ENCODE peak calls at places on chromosomes 6 and 20, in eight cellular contexts. E, S, W, B, U, V, X and A are unnamed samples.

GRCh38 chr6:157019733-157020132 is 242.6 kb downstream of the ARID1B start:
- DNase-seq in E (no peak), S (no peak), W (no peak), B (no peak), U (no peak), V (no peak), X (no peak), A (no peak)

GRCh38 chr6:47309326-47310130 is at the start of gene TNFRSF21:
- DNase-seq in E (peak), S (peak), W (peak), B (peak), U (peak), V (peak), X (peak), A (peak)

GRCh38 chr6:88866856-88867255 is 96.6 kb downstream of the RNGTT start:
- DNase-seq in E (no peak), S (no peak), W (no peak), B (no peak), U (no peak), V (no peak), X (no peak), A (no peak)

GRCh38 chr6:32885698-32886286 is 31.8 kb downstream of the PSMB9 start:
- DNase-seq in E (no peak), S (no peak), W (no peak), B (no peak), U (no peak), V (no peak), X (no peak), A (no peak)

GRCh38 chr20:19758888-19759331 is 852 bp downstream of the RIN2 start:
- DNase-seq in E (peak), S (peak), W (peak), B (peak), U (peak), V (no peak), X (peak), A (no peak)

GRCh38 chr6:9250852-9251251 is 815.5 kb upstream of the SLC35B3 start:
- DNase-seq in E (no peak), S (no peak), W (no peak), B (no peak), U (no peak), V (no peak), X (peak), A (peak)

GRCh38 chr6:37303891-37304503 is 46.1 kb upstream of the TMEM217 start:
- DNase-seq in E (no peak), S (no peak), W (no peak), B (no peak), U (no peak), V (no peak), X (peak), A (no peak)

GRCh38 chr6:1170793-1171192 is 141.1 kb upstream of the FOXQ1 start:
- DNase-seq in E (no peak), S (no peak), W (no peak), B (no peak), U (no peak), V (no peak), X (peak), A (no peak)

GRCh38 chr6:136235233-136235564 is 14.9 kb downstream of the MTFR2 start:
- DNase-seq in E (no peak), S (no peak), W (no peak), B (no peak), U (no peak), V (no peak), X (no peak), A (peak)

GRCh38 chr6:25027221-25027916 is 91.6 kb upstream of the RIPOR2 start:
- DNase-seq in E (no peak), S (peak), W (no peak), B (peak), U (no peak), V (no peak), X (no peak), A (no peak)

GRCh38 chr6:132693478-132693877 is 20.4 kb downstream of the VNN1 start:
- DNase-seq in E (no peak), S (no peak), W (no peak), B (no peak), U (no peak), V (no peak), X (no peak), A (no peak)

GRCh38 chr6:114989279-114989964 is 646.6 kb upstream of the HS3ST5 start:
- DNase-seq in E (no peak), S (no peak), W (no peak), B (no peak), U (no peak), V (no peak), X (no peak), A (no peak)

GRCh38 chr20:37524859-37525708 is 2.6 kb downstream of the BLCAP start:
- DNase-seq in E (no peak), S (no peak), W (no peak), B (no peak), U (peak), V (no peak), X (no peak), A (peak)

GRCh38 chr6:158185729-158186456 is 17.7 kb downstream of the GTF2H5 start:
- DNase-seq in E (no peak), S (no peak), W (no peak), B (no peak), U (peak), V (no peak), X (no peak), A (no peak)

GRCh38 chr20:13771853-13772453 is 12.8 kb downstream of the ESF1 start:
- DNase-seq in E (no peak), S (no peak), W (no peak), B (no peak), U (no peak), V (no peak), X (no peak), A (no peak)

GRCh38 chr6:31970604-31971271 is 1.2 kb downstream of the DXO start:
- DNase-seq in E (no peak), S (peak), W (no peak), B (peak), U (peak), V (no peak), X (no peak), A (no peak)

GRCh38 chr6:134729590-134729989 is 220.3 kb downstream of the ALDH8A1 start:
- DNase-seq in E (no peak), S (no peak), W (no peak), B (no peak), U (no peak), V (no peak), X (no peak), A (no peak)

GRCh38 chr20:18314786-18315406 is 26.6 kb downstream of the ZNF133 start:
- DNase-seq in E (no peak), S (no peak), W (no peak), B (no peak), U (no peak), V (no peak), X (no peak), A (peak)

GRCh38 chr6:130625825-130626500 is 201.2 kb upstream of the SMLR1 start:
- DNase-seq in E (no peak), S (no peak), W (no peak), B (no peak), U (no peak), V (no peak), X (no peak), A (no peak)

GRCh38 chr6:82687855-82688254 is 324.2 kb downstream of the TPBG start:
- DNase-seq in E (no peak), S (no peak), W (no peak), B (no peak), U (no peak), V (no peak), X (no peak), A (no peak)
- H3K27ac ChIP-seq in E (no peak), S (no peak), W (no peak), B (no peak), U (no peak), V (no peak), X (no peak), A (no peak)

GRCh38 chr20:41135187-41135887 is 2.0 kb upstream of the PLCG1 start:
- DNase-seq in E (no peak), S (no peak), W (no peak), B (peak), U (no peak), V (no peak), X (peak), A (no peak)
- H3K27ac ChIP-seq in E (no peak), S (no peak), W (no peak), B (no peak), U (no peak), V (peak), X (no peak), A (peak)

DNA sequence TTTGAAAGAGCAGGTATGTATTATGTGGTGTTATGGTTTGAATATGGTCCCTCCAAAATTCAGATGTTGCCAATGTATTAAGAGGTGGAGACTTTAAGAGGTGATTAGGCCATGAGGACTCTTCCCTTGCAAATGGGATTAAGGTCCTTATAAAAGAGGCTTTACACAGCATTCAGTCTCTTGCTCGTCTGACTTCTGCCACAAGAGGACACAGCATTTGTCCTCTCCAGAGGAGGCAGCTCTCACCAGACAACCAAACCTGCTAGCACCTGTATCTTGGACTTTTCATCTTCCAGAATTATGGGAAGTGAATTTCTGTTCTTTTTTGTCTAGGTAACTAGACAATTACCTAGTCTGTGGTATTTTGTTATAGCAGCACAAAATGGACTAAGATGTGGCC is 136.0 kb upstream of the DTNBP1 start:
- DNase-seq in E (no peak), S (no peak), W (no peak), B (no peak), U (no peak), V (no peak), X (no peak), A (no peak)
- H3K27ac ChIP-seq in E (no peak), S (no peak), W (no peak), B (no peak), U (no peak), V (no peak), X (no peak), A (no peak)

DNA sequence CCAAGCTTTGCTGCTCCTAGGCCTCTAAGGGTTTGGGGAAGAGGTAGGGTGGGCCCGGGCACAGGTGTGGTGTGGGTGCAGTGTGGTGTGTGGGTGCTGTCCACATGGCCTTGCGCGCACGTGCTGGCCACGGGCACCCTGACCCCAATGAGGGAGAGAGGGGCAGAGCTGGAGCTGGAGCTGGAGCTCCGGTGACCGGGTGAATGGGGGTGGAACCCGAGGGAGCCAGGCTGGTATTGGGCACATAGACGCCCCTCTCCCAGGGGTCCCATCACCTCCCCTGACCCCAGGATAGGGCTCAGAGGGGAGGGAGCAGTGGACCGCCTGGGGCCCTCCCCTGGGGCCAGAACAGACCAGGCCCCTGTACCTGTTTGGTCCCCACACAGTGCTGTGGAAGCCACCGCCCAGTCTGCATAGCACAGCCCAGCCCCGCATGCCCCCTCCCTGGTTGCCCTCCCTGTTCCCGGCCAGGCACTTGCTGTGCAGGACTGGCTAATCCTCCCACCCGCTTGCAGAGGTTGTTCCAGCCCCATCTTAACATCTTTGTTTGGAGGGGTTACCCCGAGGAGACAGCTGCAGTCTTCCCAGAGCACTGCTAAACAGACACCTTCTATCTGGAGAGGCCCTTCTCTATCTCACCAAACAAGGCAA is 984 bp downstream of the ADAM33 start:
- DNase-seq in E (no peak), S (no peak), W (no peak), B (no peak), U (no peak), V (no peak), X (no peak), A (no peak)
- H3K27ac ChIP-seq in E (no peak), S (peak), W (peak), B (peak), U (peak), V (peak), X (peak), A (no peak)

GRCh38 chr6:108876929-108877775 is 28.9 kb downstream of the ARMC2 start:
- DNase-seq in E (no peak), S (no peak), W (peak), B (peak), U (peak), V (no peak), X (peak), A (no peak)
- H3K27ac ChIP-seq in E (peak), S (peak), W (peak), B (peak), U (peak), V (peak), X (peak), A (no peak)

DNA sequence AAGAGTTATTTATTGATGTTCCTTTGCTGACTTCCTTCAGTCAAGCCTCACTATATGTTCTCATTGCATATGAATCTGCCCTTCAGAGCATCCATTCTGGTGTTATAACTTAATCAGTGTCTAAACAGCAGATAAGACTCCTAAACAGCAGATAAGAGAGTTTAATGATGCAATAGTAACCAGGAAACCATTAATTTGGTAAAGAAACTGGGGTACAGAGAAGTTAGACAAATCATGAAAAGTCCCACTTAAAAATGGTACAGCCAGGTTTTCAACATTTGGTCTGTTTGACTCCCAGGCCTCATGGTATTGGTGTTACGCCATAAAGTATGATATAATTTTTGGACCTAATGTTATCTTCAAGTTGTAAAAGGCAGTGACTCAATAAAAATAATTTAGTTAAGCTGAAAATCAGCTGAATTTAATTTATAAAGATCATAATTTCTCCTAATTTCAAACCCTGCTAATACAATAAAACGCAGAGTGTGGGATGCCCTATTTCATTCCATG is 127.4 kb upstream of the DST start:
- DNase-seq in E (no peak), S (no peak), W (no peak), B (no peak), U (no peak), V (no peak), X (no peak), A (no peak)
- H3K27ac ChIP-seq in E (no peak), S (no peak), W (peak), B (no peak), U (no peak), V (no peak), X (no peak), A (no peak)

GRCh38 chr20:34984756-34985261 is 29.1 kb downstream of the MYH7B start:
- DNase-seq in E (peak), S (peak), W (no peak), B (no peak), U (no peak), V (no peak), X (no peak), A (no peak)
- H3K27ac ChIP-seq in E (no peak), S (no peak), W (no peak), B (no peak), U (no peak), V (no peak), X (no peak), A (no peak)

DNA sequence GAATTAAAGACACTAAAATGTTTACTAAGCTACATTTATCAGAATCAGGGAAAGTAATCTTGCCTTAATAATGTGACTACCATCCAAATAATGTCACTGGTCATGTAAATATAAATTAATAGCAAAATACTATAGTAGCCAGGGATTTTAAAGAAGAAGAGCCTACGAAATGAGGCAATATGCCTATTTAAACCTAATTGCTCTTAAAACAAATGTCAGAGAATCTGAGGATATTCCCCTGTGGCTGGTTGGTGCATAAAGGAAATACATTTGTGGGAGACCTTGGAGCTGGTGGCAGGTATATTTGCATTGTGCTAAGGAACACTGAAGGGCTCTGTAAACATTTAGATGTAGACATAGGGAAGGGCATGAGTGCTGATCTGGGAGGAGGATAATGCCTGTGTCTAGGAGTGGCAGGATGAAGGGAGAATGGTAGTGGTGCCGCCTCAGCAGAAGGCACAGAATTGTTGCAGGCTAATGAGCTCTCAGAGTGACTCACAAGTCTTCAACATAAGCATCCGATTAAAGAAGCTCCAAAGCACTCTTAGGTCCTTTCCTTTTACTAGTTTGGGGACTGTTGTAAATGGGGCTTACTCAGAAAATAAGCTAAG is 85.9 kb downstream of the CD164 start:
- DNase-seq in E (no peak), S (no peak), W (no peak), B (no peak), U (no peak), V (no peak), X (no peak), A (no peak)
- H3K27ac ChIP-seq in E (no peak), S (no peak), W (no peak), B (no peak), U (no peak), V (no peak), X (no peak), A (no peak)

DNA sequence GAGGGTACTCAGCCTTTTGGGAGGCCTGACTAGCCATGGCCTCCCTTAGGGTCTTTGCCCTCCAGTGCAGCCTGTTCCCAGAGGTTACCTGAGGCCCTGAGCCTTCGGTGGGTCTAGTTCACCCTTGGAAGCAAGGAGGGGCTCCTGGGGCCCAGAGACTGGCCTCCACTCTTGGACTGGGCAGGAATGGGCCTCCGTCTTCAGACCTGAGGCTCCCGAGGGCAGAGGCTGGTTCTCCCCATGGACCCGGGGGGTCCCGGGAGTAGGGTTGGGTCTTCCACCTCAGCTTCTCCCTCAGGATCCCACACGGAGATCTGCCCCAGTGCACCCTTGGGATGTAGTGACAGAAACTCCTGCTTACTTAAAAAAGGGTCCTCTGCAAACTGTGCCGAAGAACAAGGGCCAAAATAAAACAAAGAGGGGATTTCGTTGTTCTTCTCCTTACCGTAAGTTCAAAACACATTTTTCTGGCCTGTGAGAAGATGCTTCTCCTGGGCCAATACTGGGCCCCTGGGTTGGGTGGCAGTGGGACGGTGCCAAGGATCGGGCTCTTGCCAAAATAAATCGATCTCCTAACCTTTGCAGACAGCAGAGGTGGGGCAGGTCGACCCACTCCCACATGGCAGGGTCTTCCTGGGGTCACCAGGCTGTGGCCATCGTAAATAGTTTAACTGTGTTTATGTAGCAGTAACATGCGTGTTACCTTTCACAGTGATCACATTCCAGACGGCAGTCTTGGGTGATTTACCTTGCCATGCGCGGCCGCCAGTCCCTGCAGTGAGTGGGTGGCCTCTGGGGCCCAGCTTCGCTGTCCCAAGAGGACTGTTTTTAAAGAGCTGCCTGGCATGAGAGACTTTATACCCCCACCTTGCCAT is 151.8 kb downstream of the VEGFA start:
- DNase-seq in E (peak), S (no peak), W (no peak), B (peak), U (no peak), V (no peak), X (no peak), A (no peak)
- H3K27ac ChIP-seq in E (peak), S (no peak), W (no peak), B (no peak), U (no peak), V (no peak), X (no peak), A (no peak)

GRCh38 chr6:123562264-123562663 is 74.5 kb downstream of the TRDN start:
- DNase-seq in E (no peak), S (no peak), W (no peak), B (no peak), U (no peak), V (no peak), X (no peak), A (no peak)

GRCh38 chr6:123564363-123564762 is 72.4 kb downstream of the TRDN start:
- DNase-seq in E (no peak), S (no peak), W (no peak), B (no peak), U (no peak), V (no peak), X (no peak), A (no peak)

GRCh38 chr6:123565529-123565928 is 71.2 kb downstream of the TRDN start:
- DNase-seq in E (no peak), S (no peak), W (no peak), B (no peak), U (no peak), V (no peak), X (no peak), A (no peak)

GRCh38 chr6:123562677-123563076 is 74.1 kb downstream of the TRDN start:
- DNase-seq in E (no peak), S (no peak), W (no peak), B (no peak), U (no peak), V (no peak), X (no peak), A (no peak)
- H3K27ac ChIP-seq in E (no peak), S (no peak), W (no peak), B (no peak), U (no peak), V (no peak), X (no peak), A (no peak)